ENCODE peak calls at places on chromosomes 4 and X, in ten cellular contexts. One of them, this sample, is unnamed.

GRCh38 chr4:77636902-77637301 is 31.3 kb downstream of the CXCL13 start:
- DNase-seq in stimulated activated CD8-positive, alpha-beta memory T cell treated with anti-CD3 and anti-CD28 coated beads, Interleukin-15, amount 100 ng/mL, for 24 hours: no peak
- DNase-seq in suprapubic skin: no peak
- DNase-seq in LoVo: peak
- DNase-seq in naive thymus-derived CD4-positive, alpha-beta T cell: no peak
- DNase-seq in fibroblast of mammary gland: peak
- DNase-seq in mesothelial cell of epicardium: no peak
- DNase-seq in left ventricle myocardium superior: no peak
- DNase-seq in choroid plexus epithelial cell: peak
- DNase-seq in BE2C: no peak
- DNase-seq in this sample: no peak

GRCh38 chrX:24479924-24480722 is 15.0 kb downstream of the PDK3 start:
- DNase-seq in stimulated activated CD8-positive, alpha-beta memory T cell treated with anti-CD3 and anti-CD28 coated beads, Interleukin-15, amount 100 ng/mL, for 24 hours: peak
- DNase-seq in suprapubic skin: no peak
- DNase-seq in LoVo: peak
- DNase-seq in naive thymus-derived CD4-positive, alpha-beta T cell: peak
- DNase-seq in fibroblast of mammary gland: peak
- DNase-seq in mesothelial cell of epicardium: no peak
- DNase-seq in left ventricle myocardium superior: no peak
- DNase-seq in choroid plexus epithelial cell: no peak
- DNase-seq in BE2C: no peak
- DNase-seq in this sample: no peak

GRCh38 chr4:1113311-1114009 is at the start of gene RNF212:
- DNase-seq in stimulated activated CD8-positive, alpha-beta memory T cell treated with anti-CD3 and anti-CD28 coated beads, Interleukin-15, amount 100 ng/mL, for 24 hours: peak
- DNase-seq in suprapubic skin: peak
- DNase-seq in LoVo: no peak
- DNase-seq in naive thymus-derived CD4-positive, alpha-beta T cell: peak
- DNase-seq in fibroblast of mammary gland: peak
- DNase-seq in mesothelial cell of epicardium: no peak
- DNase-seq in left ventricle myocardium superior: peak
- DNase-seq in choroid plexus epithelial cell: peak
- DNase-seq in BE2C: no peak
- DNase-seq in this sample: no peak

GRCh38 chrX:28794751-28795150 is 207.5 kb downstream of the IL1RAPL1 start:
- DNase-seq in stimulated activated CD8-positive, alpha-beta memory T cell treated with anti-CD3 and anti-CD28 coated beads, Interleukin-15, amount 100 ng/mL, for 24 hours: no peak
- DNase-seq in suprapubic skin: no peak
- DNase-seq in LoVo: no peak
- DNase-seq in naive thymus-derived CD4-positive, alpha-beta T cell: no peak
- DNase-seq in fibroblast of mammary gland: no peak
- DNase-seq in mesothelial cell of epicardium: no peak
- DNase-seq in left ventricle myocardium superior: no peak
- DNase-seq in choroid plexus epithelial cell: no peak
- DNase-seq in BE2C: no peak
- DNase-seq in this sample: no peak

GRCh38 chr4:168923526-168924194 is 86.4 kb downstream of the CBR4 start:
- DNase-seq in stimulated activated CD8-positive, alpha-beta memory T cell treated with anti-CD3 and anti-CD28 coated beads, Interleukin-15, amount 100 ng/mL, for 24 hours: no peak
- DNase-seq in suprapubic skin: no peak
- DNase-seq in LoVo: peak
- DNase-seq in naive thymus-derived CD4-positive, alpha-beta T cell: peak
- DNase-seq in fibroblast of mammary gland: peak
- DNase-seq in mesothelial cell of epicardium: no peak
- DNase-seq in left ventricle myocardium superior: no peak
- DNase-seq in choroid plexus epithelial cell: peak
- DNase-seq in BE2C: peak
- DNase-seq in this sample: no peak

GRCh38 chr4:5998333-5998936 is 19.8 kb downstream of the C4orf50 start:
- DNase-seq in stimulated activated CD8-positive, alpha-beta memory T cell treated with anti-CD3 and anti-CD28 coated beads, Interleukin-15, amount 100 ng/mL, for 24 hours: peak
- DNase-seq in suprapubic skin: peak
- DNase-seq in LoVo: peak
- DNase-seq in naive thymus-derived CD4-positive, alpha-beta T cell: peak
- DNase-seq in fibroblast of mammary gland: peak
- DNase-seq in mesothelial cell of epicardium: peak
- DNase-seq in left ventricle myocardium superior: peak
- DNase-seq in choroid plexus epithelial cell: peak
- DNase-seq in BE2C: peak
- DNase-seq in this sample: peak

GRCh38 chr4:127015616-127016015 is 617.1 kb upstream of the INTU start:
- DNase-seq in stimulated activated CD8-positive, alpha-beta memory T cell treated with anti-CD3 and anti-CD28 coated beads, Interleukin-15, amount 100 ng/mL, for 24 hours: no peak
- DNase-seq in suprapubic skin: no peak
- DNase-seq in LoVo: no peak
- DNase-seq in naive thymus-derived CD4-positive, alpha-beta T cell: no peak
- DNase-seq in fibroblast of mammary gland: no peak
- DNase-seq in mesothelial cell of epicardium: no peak
- DNase-seq in left ventricle myocardium superior: no peak
- DNase-seq in choroid plexus epithelial cell: no peak
- DNase-seq in BE2C: no peak
- DNase-seq in this sample: no peak

GRCh38 chrX:18899796-18900380 is 84.0 kb downstream of the PHKA2 start:
- DNase-seq in stimulated activated CD8-positive, alpha-beta memory T cell treated with anti-CD3 and anti-CD28 coated beads, Interleukin-15, amount 100 ng/mL, for 24 hours: no peak
- DNase-seq in suprapubic skin: no peak
- DNase-seq in LoVo: no peak
- DNase-seq in naive thymus-derived CD4-positive, alpha-beta T cell: peak
- DNase-seq in fibroblast of mammary gland: peak
- DNase-seq in mesothelial cell of epicardium: no peak
- DNase-seq in left ventricle myocardium superior: no peak
- DNase-seq in choroid plexus epithelial cell: peak
- DNase-seq in BE2C: peak
- DNase-seq in this sample: peak

GRCh38 chr4:177005801-177006230 is 213.1 kb upstream of the VEGFC start:
- DNase-seq in stimulated activated CD8-positive, alpha-beta memory T cell treated with anti-CD3 and anti-CD28 coated beads, Interleukin-15, amount 100 ng/mL, for 24 hours: no peak
- DNase-seq in suprapubic skin: no peak
- DNase-seq in LoVo: no peak
- DNase-seq in naive thymus-derived CD4-positive, alpha-beta T cell: no peak
- DNase-seq in fibroblast of mammary gland: peak
- DNase-seq in mesothelial cell of epicardium: no peak
- DNase-seq in left ventricle myocardium superior: no peak
- DNase-seq in choroid plexus epithelial cell: peak
- DNase-seq in BE2C: no peak
- DNase-seq in this sample: no peak

GRCh38 chrX:154797006-154797405 is 8.3 kb downstream of the MPP1 start:
- DNase-seq in stimulated activated CD8-positive, alpha-beta memory T cell treated with anti-CD3 and anti-CD28 coated beads, Interleukin-15, amount 100 ng/mL, for 24 hours: no peak
- DNase-seq in suprapubic skin: no peak
- DNase-seq in LoVo: no peak
- DNase-seq in naive thymus-derived CD4-positive, alpha-beta T cell: no peak
- DNase-seq in fibroblast of mammary gland: no peak
- DNase-seq in mesothelial cell of epicardium: no peak
- DNase-seq in left ventricle myocardium superior: no peak
- DNase-seq in choroid plexus epithelial cell: peak
- DNase-seq in BE2C: no peak
- DNase-seq in this sample: no peak

GRCh38 chrX:10098235-10098819 is 58.4 kb upstream of the CLCN4 start:
- DNase-seq in stimulated activated CD8-positive, alpha-beta memory T cell treated with anti-CD3 and anti-CD28 coated beads, Interleukin-15, amount 100 ng/mL, for 24 hours: no peak
- DNase-seq in suprapubic skin: no peak
- DNase-seq in LoVo: no peak
- DNase-seq in naive thymus-derived CD4-positive, alpha-beta T cell: peak
- DNase-seq in fibroblast of mammary gland: peak
- DNase-seq in mesothelial cell of epicardium: no peak
- DNase-seq in left ventricle myocardium superior: no peak
- DNase-seq in choroid plexus epithelial cell: peak
- DNase-seq in BE2C: no peak
- DNase-seq in this sample: no peak

This sample was measured in 8988T.